ENCODE peak calls at places on chromosomes 12 and 14, in seven cellular contexts. S, B, X, V, P, A and U are unnamed samples.

GRCh38 chr12:1908758-1909157 is 9.7 kb downstream of the CACNA2D4 start:
- DNase-seq in V (no peak), X (no peak), S (no peak), A (no peak), P (no peak), B (no peak), U (no peak)

GRCh38 chr12:113244015-113244983 is 23.0 kb downstream of the TPCN1 start:
- DNase-seq in S (no peak), X (no peak), A (peak), P (no peak), B (peak), V (no peak), U (peak)

GRCh38 chr14:28609228-28609828 is 157.3 kb upstream of the FOXG1 start:
- DNase-seq in P (peak), S (peak), A (peak), X (no peak), V (no peak), B (no peak), U (no peak)

GRCh38 chr12:25723921-25724491 is 170.9 kb upstream of the LMNTD1 start:
- DNase-seq in S (no peak), B (no peak), A (no peak), X (no peak), V (no peak), P (no peak), U (no peak)

GRCh38 chr12:47024463-47024862 is 55.0 kb upstream of the PCED1B start:
- DNase-seq in X (no peak), S (no peak), A (no peak), V (no peak), P (no peak), B (no peak), U (peak)

GRCh38 chr12:55966408-55967281 is at the start of gene CDK2:
- DNase-seq in B (peak), X (peak), P (peak), V (peak), A (peak), S (peak), U (peak)

GRCh38 chr14:60249321-60250251 is 565 bp downstream of the PPM1A start:
- DNase-seq in B (peak), V (peak), X (no peak), S (no peak), A (peak), P (peak), U (peak)

GRCh38 chr12:113860950-113861349 is 105.2 kb downstream of the RBM19 start:
- DNase-seq in A (no peak), P (peak), V (no peak), B (no peak), X (no peak), S (no peak), U (no peak)

GRCh38 chr12:93778306-93778705 is 101.1 kb downstream of the CRADD start:
- DNase-seq in A (peak), P (no peak), X (peak), B (peak), S (no peak), V (no peak), U (peak)

GRCh38 chr12:954736-955135 is 5.2 kb upstream of the RAD52 start:
- DNase-seq in V (no peak), X (no peak), A (no peak), S (no peak), P (no peak), B (no peak), U (no peak)

GRCh38 chr12:85424581-85425348 is 144.7 kb downstream of the ALX1 start:
- DNase-seq in B (no peak), A (no peak), S (no peak), X (no peak), V (no peak), P (peak), U (no peak)

GRCh38 chr12:132813443-132813842 is 15.2 kb downstream of the GOLGA3 start:
- DNase-seq in A (no peak), X (no peak), V (no peak), P (no peak), S (no peak), B (no peak), U (no peak)

GRCh38 chr12:107951024-107951423 is 176.5 kb downstream of the ASCL4 start:
- DNase-seq in S (no peak), P (peak), A (no peak), B (no peak), X (no peak), V (no peak), U (no peak)

DNA sequence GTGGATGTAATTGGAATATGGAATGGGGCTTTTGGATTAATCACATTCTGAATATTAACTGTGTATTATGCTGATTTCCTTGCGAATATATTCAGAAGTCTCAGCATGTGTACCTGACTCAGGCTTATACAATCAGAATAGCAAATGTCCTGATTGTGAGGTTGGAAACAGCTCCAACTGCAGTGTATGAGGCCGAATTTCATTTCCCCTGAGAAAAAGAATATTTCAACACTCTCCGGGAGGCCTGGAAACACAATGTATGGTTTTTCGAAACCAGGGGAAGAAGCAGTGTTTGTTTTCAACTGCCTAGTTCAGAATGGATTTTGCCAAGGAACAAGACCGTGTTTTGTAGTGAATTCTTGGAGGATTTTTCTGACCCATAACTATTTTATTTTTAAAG is 174.2 kb downstream of the ASCL4 start:
- DNase-seq in V (no peak), B (no peak), P (no peak), A (no peak), S (no peak), X (no peak), U (no peak)
- H3K27ac ChIP-seq in V (no peak), B (no peak), P (no peak), A (no peak), S (no peak), X (no peak), U (no peak)

GRCh38 chr12:50765325-50765911 is 1.5 kb downstream of the ATF1 start:
- DNase-seq in V (peak), P (peak), S (no peak), A (peak), X (no peak), B (peak), U (no peak)
- H3K27ac ChIP-seq in V (peak), P (peak), S (peak), A (peak), X (peak), B (peak), U (peak)

GRCh38 chr12:80086025-80086424 is 13.3 kb upstream of the OTOGL start:
- DNase-seq in P (no peak), V (no peak), X (no peak), S (no peak), A (no peak), B (no peak), U (no peak)
- H3K27ac ChIP-seq in P (no peak), V (no peak), X (no peak), S (no peak), A (no peak), B (no peak), U (no peak)

DNA sequence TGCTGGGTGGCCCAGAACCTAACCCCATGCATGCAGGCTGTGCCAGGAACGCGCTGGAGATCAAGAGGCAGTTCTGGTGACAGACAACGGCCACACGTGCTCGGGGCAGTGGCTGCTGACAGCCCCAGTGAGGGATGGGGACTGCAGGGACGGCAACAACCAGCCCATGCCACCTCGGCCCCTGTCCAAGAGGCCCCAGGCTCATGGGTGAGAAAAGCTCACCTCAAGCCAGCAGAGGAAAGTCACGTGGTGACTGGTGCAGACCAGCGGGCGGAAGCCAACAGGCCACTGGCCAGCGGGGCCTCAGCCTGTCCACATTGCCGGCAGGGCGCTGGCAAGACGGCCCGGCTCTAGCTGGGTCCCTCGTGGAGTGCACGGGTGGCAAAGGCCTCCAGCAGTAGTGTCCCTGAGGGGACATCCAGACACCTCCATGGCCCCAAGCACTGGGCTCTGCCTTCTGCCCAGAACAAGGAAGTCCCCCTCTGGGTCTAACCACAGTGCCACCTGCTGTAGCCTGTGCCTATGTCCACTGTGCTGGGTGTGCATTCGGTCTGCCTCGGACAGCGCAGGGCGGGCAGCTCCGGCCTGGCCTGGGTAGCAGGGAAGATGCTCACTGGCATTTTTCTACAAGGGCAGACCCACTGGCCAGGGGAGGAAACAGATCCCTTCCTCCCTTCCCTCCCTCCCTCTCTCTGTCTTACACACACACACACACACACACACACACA is 134.1 kb downstream of the NCOR2 start:
- DNase-seq in P (no peak), S (no peak), X (no peak), B (peak), A (peak), V (no peak), U (no peak)
- H3K27ac ChIP-seq in P (no peak), S (peak), X (peak), B (peak), A (peak), V (no peak), U (peak)

GRCh38 chr14:95340201-95340697 is 20.5 kb upstream of the CLMN start:
- DNase-seq in X (no peak), A (no peak), V (no peak), P (no peak), S (no peak), B (peak), U (no peak)
- H3K27ac ChIP-seq in X (no peak), A (no peak), V (no peak), P (no peak), S (no peak), B (no peak), U (no peak)

DNA sequence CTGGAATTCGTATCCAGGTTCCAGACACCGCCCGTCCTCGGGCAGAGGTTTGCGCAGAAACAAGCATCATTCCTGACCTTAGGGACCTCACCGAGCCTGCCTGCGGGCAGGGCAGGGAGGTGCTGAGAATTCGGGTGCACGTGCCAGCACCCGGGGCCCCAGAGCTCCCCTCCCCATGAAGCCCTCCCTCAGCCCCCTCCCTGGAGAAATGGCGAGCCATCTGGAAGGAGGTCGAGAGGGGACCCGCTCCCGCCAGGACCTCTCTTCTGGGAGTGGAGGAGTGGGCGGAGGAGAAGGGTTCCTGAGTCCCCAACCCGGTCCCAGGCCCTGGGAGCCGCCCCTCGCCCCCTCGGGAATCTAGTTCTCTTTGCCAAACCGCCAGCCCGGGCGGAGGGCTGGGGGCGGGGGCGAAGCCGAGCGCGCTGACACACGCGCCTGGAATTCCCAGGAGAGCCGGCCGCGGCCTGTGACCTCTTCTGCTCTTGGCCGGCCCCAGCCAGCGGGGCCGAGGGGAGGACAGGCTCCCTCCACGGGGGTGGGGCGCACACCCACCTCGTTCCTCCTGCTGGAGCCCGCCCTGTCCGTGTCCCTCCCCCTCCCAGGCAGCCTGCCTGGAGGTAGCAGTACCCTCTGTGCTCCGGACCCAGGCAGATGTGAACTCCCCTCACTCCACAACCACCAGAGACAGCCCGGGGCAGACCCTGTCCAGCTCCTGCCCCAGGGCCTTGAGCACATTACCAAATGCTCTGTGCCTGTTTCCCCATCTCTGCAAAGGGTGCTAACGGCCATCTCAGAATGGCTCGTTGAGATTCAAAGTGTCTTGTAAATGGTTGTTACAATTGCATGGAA is 23.0 kb upstream of the GPR132 start:
- DNase-seq in A (no peak), P (no peak), S (no peak), V (no peak), B (no peak), X (no peak), U (peak)
- H3K27ac ChIP-seq in A (no peak), P (no peak), S (no peak), V (no peak), B (no peak), X (peak), U (peak)

DNA sequence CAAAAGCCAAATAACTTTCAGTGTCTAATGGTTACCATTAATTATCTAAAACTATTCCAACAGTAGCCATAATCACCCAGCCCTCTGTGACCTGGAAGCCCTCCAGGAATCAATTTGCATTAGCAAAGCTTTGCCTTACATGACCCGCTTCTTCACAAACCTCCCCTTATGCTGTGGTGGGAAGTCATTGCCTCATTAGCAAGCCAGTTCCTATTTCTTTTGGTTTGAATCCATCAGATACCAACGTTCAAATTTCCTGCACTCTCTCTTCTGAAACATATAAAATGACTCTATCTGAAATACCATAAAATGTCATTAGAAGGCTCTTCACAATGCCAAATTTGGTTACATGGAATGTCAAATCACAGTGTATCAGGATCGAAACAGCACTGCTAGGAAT is 268.3 kb upstream of the PRKD1 start:
- DNase-seq in V (no peak), S (no peak), A (no peak), P (no peak), B (no peak), X (no peak), U (no peak)
- H3K27ac ChIP-seq in V (no peak), S (no peak), A (no peak), P (no peak), B (no peak), X (peak), U (peak)